ENCODE peak calls at places on chromosomes 6 and 20, in six cellular contexts. One of them, this sample, is unnamed.

GRCh38 chr6:40882321-40882720 is 156.7 kb downstream of the UNC5CL start:
- DNase-seq in psoas muscle: no peak
- DNase-seq in body of pancreas: peak; percentile 86
- DNase-seq in tibial artery: no peak
- DNase-seq in fibroblast of pulmonary artery: no peak
- DNase-seq in GM23338: no peak
- DNase-seq in this sample: no peak

GRCh38 chr6:67766061-67766460 is 869.0 kb upstream of the ADGRB3 start:
- DNase-seq in tibial artery: no peak
- DNase-seq in body of pancreas: no peak
- DNase-seq in GM23338: no peak
- DNase-seq in psoas muscle: no peak
- DNase-seq in fibroblast of pulmonary artery: peak; percentile 73
- DNase-seq in this sample: no peak

GRCh38 chr6:12403201-12403826 is 113.2 kb downstream of the EDN1 start:
- DNase-seq in fibroblast of pulmonary artery: peak; percentile 48
- DNase-seq in GM23338: no peak
- DNase-seq in tibial artery: no peak
- DNase-seq in body of pancreas: no peak
- DNase-seq in psoas muscle: no peak
- DNase-seq in this sample: no peak

GRCh38 chr20:56431451-56431850 is 19.4 kb downstream of the CASS4 start:
- DNase-seq in fibroblast of pulmonary artery: no peak
- DNase-seq in body of pancreas: no peak
- DNase-seq in tibial artery: no peak
- DNase-seq in psoas muscle: no peak
- DNase-seq in GM23338: no peak
- DNase-seq in this sample: no peak

GRCh38 chr20:44033344-44033743 is 118.7 kb downstream of the TOX2 start:
- DNase-seq in tibial artery: no peak
- DNase-seq in psoas muscle: no peak
- DNase-seq in GM23338: no peak
- DNase-seq in fibroblast of pulmonary artery: peak; percentile 20
- DNase-seq in body of pancreas: no peak
- DNase-seq in this sample: no peak

GRCh38 chr6:85866373-85866740 is 223.7 kb upstream of the SYNCRIP start:
- DNase-seq in fibroblast of pulmonary artery: no peak
- DNase-seq in GM23338: no peak
- DNase-seq in body of pancreas: no peak
- DNase-seq in tibial artery: no peak
- DNase-seq in psoas muscle: no peak
- DNase-seq in this sample: no peak

GRCh38 chr6:33904050-33904827 is 100.4 kb upstream of the MLN start:
- DNase-seq in psoas muscle: no peak
- DNase-seq in fibroblast of pulmonary artery: no peak
- DNase-seq in GM23338: no peak
- DNase-seq in body of pancreas: peak; percentile 36
- DNase-seq in tibial artery: no peak
- DNase-seq in this sample: no peak

GRCh38 chr6:153084393-153084792 is 46.7 kb downstream of the RGS17 start:
- DNase-seq in body of pancreas: no peak
- DNase-seq in GM23338: no peak
- DNase-seq in tibial artery: no peak
- DNase-seq in fibroblast of pulmonary artery: peak; percentile 75
- DNase-seq in psoas muscle: no peak
- DNase-seq in this sample: no peak

GRCh38 chr6:132357120-132357519 is 44.2 kb downstream of the MOXD1 start:
- DNase-seq in tibial artery: no peak
- DNase-seq in psoas muscle: no peak
- DNase-seq in body of pancreas: no peak
- DNase-seq in GM23338: no peak
- DNase-seq in fibroblast of pulmonary artery: peak; percentile 72
- DNase-seq in this sample: peak; percentile 19

GRCh38 chr6:85401186-85402062 is 48.5 kb upstream of the NT5E start:
- DNase-seq in psoas muscle: no peak
- DNase-seq in fibroblast of pulmonary artery: no peak
- DNase-seq in tibial artery: no peak
- DNase-seq in body of pancreas: no peak
- DNase-seq in GM23338: no peak
- DNase-seq in this sample: no peak

GRCh38 chr6:43120938-43121913 is 45.1 kb downstream of the PTK7 start:
- DNase-seq in body of pancreas: peak; percentile 41
- DNase-seq in GM23338: no peak
- DNase-seq in tibial artery: peak; percentile 95
- DNase-seq in fibroblast of pulmonary artery: peak; percentile 98
- DNase-seq in psoas muscle: peak; percentile 75
- DNase-seq in this sample: peak; percentile 88

GRCh38 chr20:18995455-18995854 is 181.9 kb downstream of the SCP2D1 start:
- DNase-seq in fibroblast of pulmonary artery: no peak
- DNase-seq in psoas muscle: no peak
- DNase-seq in tibial artery: no peak
- DNase-seq in body of pancreas: no peak
- DNase-seq in GM23338: no peak
- DNase-seq in this sample: no peak

GRCh38 chr20:61883867-61884393 is 181.8 kb downstream of the TAF4 start:
- DNase-seq in GM23338: no peak
- DNase-seq in fibroblast of pulmonary artery: no peak
- DNase-seq in tibial artery: no peak
- DNase-seq in psoas muscle: no peak
- DNase-seq in body of pancreas: no peak
- DNase-seq in this sample: no peak

GRCh38 chr6:47677381-47678100 is 20.8 kb upstream of the ADGRF4 start:
- DNase-seq in GM23338: no peak
- DNase-seq in psoas muscle: no peak
- DNase-seq in body of pancreas: no peak
- DNase-seq in fibroblast of pulmonary artery: no peak
- DNase-seq in tibial artery: no peak
- DNase-seq in this sample: no peak

GRCh38 chr6:127164009-127164408 is 45.5 kb downstream of the RSPO3 start:
- DNase-seq in body of pancreas: no peak
- DNase-seq in GM23338: peak; percentile 43
- DNase-seq in psoas muscle: no peak
- DNase-seq in tibial artery: no peak
- DNase-seq in fibroblast of pulmonary artery: no peak
- DNase-seq in this sample: no peak

GRCh38 chr6:154953644-154954043 is 41.5 kb upstream of the TIAM2 start:
- DNase-seq in body of pancreas: no peak
- DNase-seq in fibroblast of pulmonary artery: no peak
- DNase-seq in psoas muscle: no peak
- DNase-seq in tibial artery: no peak
- DNase-seq in GM23338: no peak
- DNase-seq in this sample: no peak

GRCh38 chr20:36975085-36975829 is 23.7 kb upstream of the SAMHD1 start:
- DNase-seq in body of pancreas: no peak
- DNase-seq in fibroblast of pulmonary artery: no peak
- DNase-seq in GM23338: no peak
- DNase-seq in psoas muscle: no peak
- DNase-seq in tibial artery: no peak
- DNase-seq in this sample: no peak

GRCh38 chr6:34386316-34387137 is 5.9 kb downstream of the NUDT3 start:
- DNase-seq in fibroblast of pulmonary artery: peak; percentile 95
- DNase-seq in GM23338: no peak
- DNase-seq in tibial artery: no peak
- DNase-seq in body of pancreas: no peak
- DNase-seq in psoas muscle: no peak
- DNase-seq in this sample: no peak

GRCh38 chr6:170080169-170080827 is 210.6 kb downstream of the DLL1 start:
- DNase-seq in tibial artery: no peak
- DNase-seq in fibroblast of pulmonary artery: no peak
- DNase-seq in GM23338: no peak
- DNase-seq in body of pancreas: no peak
- DNase-seq in psoas muscle: no peak
- DNase-seq in this sample: no peak

GRCh38 chr20:32581839-32582658 is 3.1 kb downstream of the NOL4L start:
- DNase-seq in GM23338: peak; percentile 51
- DNase-seq in tibial artery: no peak
- DNase-seq in fibroblast of pulmonary artery: no peak
- DNase-seq in body of pancreas: no peak
- DNase-seq in psoas muscle: no peak
- DNase-seq in this sample: no peak

GRCh38 chr20:32580970-32581838 is 3.9 kb downstream of the NOL4L start:
- DNase-seq in fibroblast of pulmonary artery: no peak
- DNase-seq in GM23338: peak; percentile 43
- DNase-seq in psoas muscle: no peak
- DNase-seq in tibial artery: no peak
- DNase-seq in body of pancreas: no peak
- DNase-seq in this sample: no peak

GRCh38 chr20:32585011-32585518 is at the start of gene NOL4L:
- DNase-seq in body of pancreas: peak; percentile 20
- DNase-seq in tibial artery: no peak
- DNase-seq in psoas muscle: no peak
- DNase-seq in fibroblast of pulmonary artery: no peak
- DNase-seq in GM23338: peak; percentile 69
- DNase-seq in this sample: no peak

GRCh38 chr20:32583581-32584045 is 1.5 kb downstream of the NOL4L start:
- DNase-seq in fibroblast of pulmonary artery: no peak
- DNase-seq in body of pancreas: no peak
- DNase-seq in GM23338: peak; percentile 55
- DNase-seq in psoas muscle: no peak
- DNase-seq in tibial artery: no peak
- DNase-seq in this sample: no peak

GRCh38 chr20:32582659-32583580 is 2.2 kb downstream of the NOL4L start:
- DNase-seq in psoas muscle: no peak
- DNase-seq in fibroblast of pulmonary artery: no peak
- DNase-seq in body of pancreas: peak; percentile 38
- DNase-seq in GM23338: peak; percentile 82
- DNase-seq in tibial artery: no peak
- DNase-seq in this sample: no peak
- TF ChIP-seq CTCF in psoas muscle: no peak
- TF ChIP-seq CTCF in fibroblast of pulmonary artery: no peak
- TF ChIP-seq CTCF in body of pancreas: no peak
- TF ChIP-seq CTCF in GM23338: no peak
- TF ChIP-seq CTCF in tibial artery: no peak
- TF ChIP-seq CTCF in this sample: no peak

GRCh38 chr20:2206957-2207769 is 88.6 kb upstream of the TGM3 start:
- DNase-seq in GM23338: peak; percentile 87
- DNase-seq in body of pancreas: peak; percentile 89
- DNase-seq in psoas muscle: peak; percentile 76
- DNase-seq in fibroblast of pulmonary artery: peak; percentile 61
- DNase-seq in tibial artery: peak; percentile 74
- DNase-seq in this sample: no peak
- H3K4me3 ChIP-seq in GM23338: peak overlapping the region; percentile 82
- H3K4me3 ChIP-seq in body of pancreas: peak overlapping the region; percentile 41
- H3K4me3 ChIP-seq in psoas muscle: peak overlapping the region; percentile 65
- H3K4me3 ChIP-seq in fibroblast of pulmonary artery: peak overlapping the region; percentile 57
- H3K4me3 ChIP-seq in tibial artery: peak overlapping the region; percentile 52
- H3K4me3 ChIP-seq in this sample: peak overlapping the region; percentile 49

GRCh38 chr6:100376103-100376502 is 88.6 kb downstream of the SIM1 start:
- DNase-seq in GM23338: peak; percentile 51
- DNase-seq in body of pancreas: no peak
- DNase-seq in fibroblast of pulmonary artery: no peak
- DNase-seq in tibial artery: no peak
- DNase-seq in psoas muscle: no peak
- DNase-seq in this sample: no peak

GRCh38 chr6:100372326-100372725 is 92.4 kb downstream of the SIM1 start:
- DNase-seq in GM23338: no peak
- DNase-seq in tibial artery: no peak
- DNase-seq in psoas muscle: no peak
- DNase-seq in body of pancreas: no peak
- DNase-seq in fibroblast of pulmonary artery: no peak
- DNase-seq in this sample: no peak

GRCh38 chr6:100366419-100366818 is 98.3 kb downstream of the SIM1 start:
- DNase-seq in GM23338: no peak
- DNase-seq in tibial artery: no peak
- DNase-seq in body of pancreas: no peak
- DNase-seq in psoas muscle: no peak
- DNase-seq in fibroblast of pulmonary artery: peak; percentile 56
- DNase-seq in this sample: no peak

GRCh38 chr6:100371591-100371990 is 93.1 kb downstream of the SIM1 start:
- DNase-seq in psoas muscle: no peak
- DNase-seq in tibial artery: no peak
- DNase-seq in body of pancreas: no peak
- DNase-seq in GM23338: no peak
- DNase-seq in fibroblast of pulmonary artery: no peak
- DNase-seq in this sample: no peak

GRCh38 chr6:100370265-100370664 is 94.5 kb downstream of the SIM1 start:
- DNase-seq in body of pancreas: no peak
- DNase-seq in psoas muscle: no peak
- DNase-seq in fibroblast of pulmonary artery: no peak
- DNase-seq in tibial artery: no peak
- DNase-seq in GM23338: peak; percentile 18
- DNase-seq in this sample: no peak
- TF ChIP-seq CTCF in body of pancreas: peak; percentile 17
- TF ChIP-seq CTCF in psoas muscle: no peak
- TF ChIP-seq CTCF in fibroblast of pulmonary artery: peak; percentile 25
- TF ChIP-seq CTCF in tibial artery: no peak
- TF ChIP-seq CTCF in GM23338: peak; percentile 28
- TF ChIP-seq CTCF in this sample: peak; percentile 20

GRCh38 chr6:72621243-72622093 is at the start of gene KCNQ5:
- DNase-seq in GM23338: peak; percentile 74
- DNase-seq in tibial artery: no peak
- DNase-seq in body of pancreas: peak; percentile 25
- DNase-seq in psoas muscle: peak; percentile 26
- DNase-seq in fibroblast of pulmonary artery: no peak
- DNase-seq in this sample: no peak

GRCh38 chr6:72617721-72618120 is 4.1 kb upstream of the KCNQ5 start:
- DNase-seq in body of pancreas: no peak
- DNase-seq in GM23338: no peak
- DNase-seq in tibial artery: no peak
- DNase-seq in psoas muscle: no peak
- DNase-seq in fibroblast of pulmonary artery: no peak
- DNase-seq in this sample: no peak

GRCh38 chr6:72622094-72622540 is 253 bp downstream of the KCNQ5 start:
- DNase-seq in GM23338: peak; percentile 72
- DNase-seq in psoas muscle: peak; percentile 52
- DNase-seq in fibroblast of pulmonary artery: peak; percentile 43
- DNase-seq in body of pancreas: peak; percentile 63
- DNase-seq in tibial artery: peak; percentile 70
- DNase-seq in this sample: no peak

GRCh38 chr6:72620866-72621242 is 1.0 kb upstream of the KCNQ5 start:
- DNase-seq in GM23338: peak; percentile 27
- DNase-seq in tibial artery: no peak
- DNase-seq in body of pancreas: peak; percentile 13
- DNase-seq in psoas muscle: peak; percentile 16
- DNase-seq in fibroblast of pulmonary artery: no peak
- DNase-seq in this sample: no peak

DNA sequence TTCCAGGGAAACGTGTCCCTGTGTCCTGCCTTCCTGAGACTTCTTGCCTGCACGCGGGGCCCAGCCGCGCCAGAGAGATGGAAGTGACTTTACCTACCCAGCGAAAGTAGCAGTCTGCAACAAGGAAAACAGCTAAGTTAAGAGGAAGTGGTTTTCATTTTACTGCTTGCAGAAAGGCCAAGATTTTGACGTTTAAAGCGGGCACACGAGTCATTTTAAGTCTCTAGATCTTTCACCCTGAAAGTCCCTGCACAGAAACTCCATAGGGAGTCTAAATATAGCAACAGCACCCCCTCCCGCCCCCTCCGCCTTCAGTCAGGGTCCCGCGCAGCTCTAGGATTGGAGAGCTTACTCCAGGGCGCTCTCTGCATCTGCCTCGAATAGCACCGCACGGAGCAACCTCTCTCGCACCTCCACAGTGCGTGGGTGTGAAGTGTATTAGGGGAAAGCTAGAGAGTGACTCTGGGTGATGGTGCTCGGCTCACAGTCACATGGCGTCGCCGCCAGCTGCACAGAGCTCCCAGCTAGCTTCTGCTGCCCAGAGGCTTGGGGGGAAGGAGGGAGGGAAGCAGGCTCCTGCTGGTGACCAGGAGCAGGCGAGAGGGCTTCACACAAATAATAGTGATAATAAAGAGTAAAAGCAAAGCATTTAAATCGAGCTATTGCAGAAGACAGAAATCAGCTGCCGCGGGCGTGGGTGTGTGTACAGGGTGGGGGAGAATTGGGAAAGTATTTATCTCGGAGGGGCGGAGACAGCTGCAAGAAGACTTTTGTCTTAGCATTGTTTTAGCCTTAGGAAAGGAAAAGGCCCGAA is 1.8 kb upstream of the KCNQ5 start:
- DNase-seq in body of pancreas: peak; percentile 65
- DNase-seq in fibroblast of pulmonary artery: peak; percentile 35
- DNase-seq in tibial artery: peak; percentile 78
- DNase-seq in GM23338: peak; percentile 46
- DNase-seq in psoas muscle: peak; percentile 38
- DNase-seq in this sample: no peak
- H3K4me3 ChIP-seq in body of pancreas: peak overlapping the region; percentile 11
- H3K4me3 ChIP-seq in fibroblast of pulmonary artery: peak overlapping the region; percentile 67
- H3K4me3 ChIP-seq in tibial artery: peak overlapping the region; percentile 76
- H3K4me3 ChIP-seq in GM23338: peak overlapping the region; percentile 84
- H3K4me3 ChIP-seq in psoas muscle: peak overlapping the region; percentile 86
- H3K4me3 ChIP-seq in this sample: peak overlapping the region; percentile 88

This sample was measured in HFF-Myc.